ENCODE peak calls at places on chromosomes 13 and 19, in seven cellular contexts. H is GM18507; K is left colon; P is LoVo; S is stimulated activated CD4-positive, alpha-beta T cell treated with anti-CD3 and anti-CD28 coated beads, Interleukin-1b, Interleukin-23, amount 100 ng/mL, for 24 hours; G is KBM-7; O is fibroblast of lung. N is an unnamed sample.

GRCh38 chr13:50224534-50224933 is 209.3 kb downstream of the KCNRG start:
- DNase-seq in H (no peak), K (no peak), P (no peak), S (no peak), G (no peak), O (peak), N (no peak)

GRCh38 chr19:5250127-5250659 is 90.4 kb downstream of the PTPRS start:
- DNase-seq in H (no peak), K (peak), P (no peak), S (no peak), G (no peak), O (no peak), N (no peak)

GRCh38 chr19:5498817-5499535 is 43.8 kb downstream of the ZNRF4 start:
- DNase-seq in H (no peak), K (no peak), P (no peak), S (no peak), G (no peak), O (no peak), N (peak)

GRCh38 chr19:58518261-58519086 is 1.1 kb downstream of the ZBTB45 start:
- DNase-seq in H (no peak), K (peak), P (no peak), S (no peak), G (peak), O (no peak), N (no peak)

GRCh38 chr19:58380037-58380735 is 644 bp downstream of the ZNF837 start:
- DNase-seq in H (no peak), K (no peak), P (no peak), S (no peak), G (no peak), O (no peak), N (no peak)

GRCh38 chr19:50361290-50362029 is 4.0 kb downstream of the NAPSA start:
- DNase-seq in H (no peak), K (no peak), P (no peak), S (no peak), G (no peak), O (no peak), N (peak)

GRCh38 chr13:110799246-110800236 is 86.0 kb downstream of the ING1 start:
- DNase-seq in H (no peak), K (no peak), P (no peak), S (no peak), G (no peak), O (peak), N (no peak)

GRCh38 chr19:38433268-38433733 is at the start of gene RYR1:
- DNase-seq in H (peak), K (peak), P (no peak), S (no peak), G (peak), O (no peak), N (peak)

GRCh38 chr19:23345838-23346237 is 49.4 kb downstream of the ZNF91 start:
- DNase-seq in H (no peak), K (no peak), P (no peak), S (no peak), G (no peak), O (no peak), N (peak)

GRCh38 chr13:55244991-55245644 is 1895.6 kb upstream of the PRR20A start:
- DNase-seq in H (no peak), K (no peak), P (peak), S (no peak), G (peak), O (peak), N (peak)

GRCh38 chr19:11332822-11333221 is 6.6 kb downstream of the RAB3D start:
- DNase-seq in H (no peak), K (no peak), P (no peak), S (no peak), G (no peak), O (no peak), N (no peak)

GRCh38 chr19:45901912-45902650 is at the start of gene MYPOP:
- DNase-seq in H (no peak), K (no peak), P (no peak), S (no peak), G (no peak), O (no peak), N (peak)

GRCh38 chr13:71699342-71699741 is 167.7 kb downstream of the DACH1 start:
- DNase-seq in H (no peak), K (no peak), P (no peak), S (no peak), G (no peak), O (no peak), N (no peak)

GRCh38 chr19:10112037-10112751 is 701 bp downstream of the P2RY11 start:
- DNase-seq in H (no peak), K (no peak), P (no peak), S (no peak), G (peak), O (no peak), N (no peak)

GRCh38 chr19:46299004-46299509 is 2.2 kb downstream of the HIF3A start:
- DNase-seq in H (no peak), K (peak), P (peak), S (no peak), G (peak), O (peak), N (no peak)

GRCh38 chr19:4971424-4971793 is 2.5 kb downstream of the KDM4B start:
- DNase-seq in H (no peak), K (peak), P (peak), S (no peak), G (peak), O (no peak), N (peak)

GRCh38 chr13:29937836-29938235 is 87.4 kb upstream of the UBL3 start:
- DNase-seq in H (no peak), K (no peak), P (no peak), S (no peak), G (no peak), O (no peak), N (peak)

GRCh38 chr13:25165664-25166063 is 6.4 kb downstream of the AMER2 start:
- DNase-seq in H (no peak), K (no peak), P (no peak), S (no peak), G (no peak), O (no peak), N (no peak)

GRCh38 chr13:42602910-42603309 is 29.0 kb downstream of the TNFSF11 start:
- DNase-seq in H (no peak), K (no peak), P (no peak), S (no peak), G (no peak), O (peak), N (no peak)

GRCh38 chr13:59519776-59520175 is 644.0 kb downstream of the DIAPH3 start:
- DNase-seq in H (no peak), K (no peak), P (no peak), S (no peak), G (no peak), O (peak), N (no peak)

GRCh38 chr19:18520848-18521691 is 800 bp downstream of the ELL start:
- DNase-seq in H (no peak), K (peak), P (no peak), S (no peak), G (no peak), O (no peak), N (peak)

GRCh38 chr13:97567510-97568243 is 133.7 kb downstream of the RAP2A start:
- DNase-seq in H (peak), K (peak), P (peak), S (no peak), G (peak), O (peak), N (peak)

GRCh38 chr19:13026478-13026999 is 31.3 kb downstream of the NFIX start:
- DNase-seq in H (no peak), K (peak), P (peak), S (no peak), G (peak), O (peak), N (no peak)

GRCh38 chr19:9850235-9850959 is 15.3 kb downstream of the PIN1 start:
- DNase-seq in H (no peak), K (no peak), P (no peak), S (no peak), G (no peak), O (no peak), N (peak)

N was measured in GM23338.